ENCODE peak calls at places on chromosomes 1 and 21, in four cellular contexts. T is mammary epithelial cell, F is endothelial cell of umbilical vein, H is K562. S is an unnamed sample.

GRCh38 chr1:117656202-117656641 is 50.4 kb downstream of the TENT5C start:
- DNase-seq in H (no peak), F (no peak), T (no peak), S (no peak)

GRCh38 chr1:184407816-184408510 is 21.1 kb downstream of the C1orf21 start:
- DNase-seq in H (no peak), F (no peak), T (no peak), S (no peak)

GRCh38 chr1:197314672-197315071 is 46.6 kb downstream of the CRB1 start:
- DNase-seq in F (no peak), H (no peak), T (no peak), S (no peak)

GRCh38 chr1:203629509-203630082 is 3.0 kb downstream of the ATP2B4 start:
- DNase-seq in F (peak), H (peak), T (no peak), S (peak)

GRCh38 chr1:935751-936231 is 12.1 kb downstream of the SAMD11 start:
- DNase-seq in H (peak), T (no peak), F (no peak), S (peak)

GRCh38 chr1:159055181-159055621 is 21.4 kb downstream of the AIM2 start:
- DNase-seq in T (peak), H (no peak), F (no peak), S (no peak)

GRCh38 chr1:201016211-201016651 is 7.3 kb downstream of the KIF21B start:
- DNase-seq in T (no peak), H (peak), F (peak), S (peak)

GRCh38 chr1:232426801-232427200 is 203.1 kb downstream of the SIPA1L2 start:
- DNase-seq in F (peak), H (no peak), T (no peak), S (no peak)

GRCh38 chr1:63073530-63074306 is 248.6 kb upstream of the FOXD3 start:
- DNase-seq in H (no peak), T (no peak), F (no peak), S (peak)

GRCh38 chr1:172278478-172278877 is 142.0 kb upstream of the C1orf105 start:
- DNase-seq in H (no peak), T (peak), F (no peak), S (peak)

GRCh38 chr21:27024316-27024715 is 57.4 kb upstream of the ADAMTS5 start:
- DNase-seq in F (no peak), H (no peak), T (no peak), S (no peak)

GRCh38 chr1:175520186-175520585 is 223.2 kb downstream of the TNR start:
- DNase-seq in F (peak), H (no peak), T (peak), S (no peak)

GRCh38 chr1:112165375-112165774 is 175.9 kb upstream of the KCND3 start:
- DNase-seq in T (no peak), F (no peak), H (no peak), S (no peak)

GRCh38 chr1:89808429-89809117 is 12.3 kb upstream of the LRRC8D start:
- DNase-seq in H (no peak), T (peak), F (no peak), S (peak)

GRCh38 chr1:244011251-244011650 is 39.8 kb upstream of the ZBTB18 start:
- DNase-seq in H (no peak), F (peak), T (no peak), S (no peak)

GRCh38 chr21:42845296-42845965 is 33.9 kb downstream of the WDR4 start:
- DNase-seq in T (no peak), F (peak), H (no peak), S (no peak)

GRCh38 chr21:34367320-34367935 is 3.6 kb downstream of the KCNE2 start:
- DNase-seq in F (peak), T (peak), H (no peak), S (peak)

GRCh38 chr1:41455479-41456271 is 28.8 kb downstream of the EDN2 start:
- DNase-seq in F (no peak), T (peak), H (no peak), S (peak)

GRCh38 chr1:244874974-244875579 is 10.7 kb upstream of the HNRNPU start:
- DNase-seq in F (no peak), T (no peak), H (no peak), S (no peak)

GRCh38 chr21:36749935-36750578 is 51.1 kb downstream of the SIM2 start:
- DNase-seq in H (no peak), F (no peak), T (no peak), S (peak)

GRCh38 chr21:36747815-36748381 is 49.0 kb downstream of the SIM2 start:
- DNase-seq in F (peak), H (peak), T (no peak), S (peak)

GRCh38 chr21:36744560-36745231 is 45.8 kb downstream of the SIM2 start:
- DNase-seq in F (no peak), T (no peak), H (no peak), S (no peak)

GRCh38 chr21:36745459-36745858 is 46.5 kb downstream of the SIM2 start:
- DNase-seq in F (no peak), T (no peak), H (no peak), S (no peak)

DNA sequence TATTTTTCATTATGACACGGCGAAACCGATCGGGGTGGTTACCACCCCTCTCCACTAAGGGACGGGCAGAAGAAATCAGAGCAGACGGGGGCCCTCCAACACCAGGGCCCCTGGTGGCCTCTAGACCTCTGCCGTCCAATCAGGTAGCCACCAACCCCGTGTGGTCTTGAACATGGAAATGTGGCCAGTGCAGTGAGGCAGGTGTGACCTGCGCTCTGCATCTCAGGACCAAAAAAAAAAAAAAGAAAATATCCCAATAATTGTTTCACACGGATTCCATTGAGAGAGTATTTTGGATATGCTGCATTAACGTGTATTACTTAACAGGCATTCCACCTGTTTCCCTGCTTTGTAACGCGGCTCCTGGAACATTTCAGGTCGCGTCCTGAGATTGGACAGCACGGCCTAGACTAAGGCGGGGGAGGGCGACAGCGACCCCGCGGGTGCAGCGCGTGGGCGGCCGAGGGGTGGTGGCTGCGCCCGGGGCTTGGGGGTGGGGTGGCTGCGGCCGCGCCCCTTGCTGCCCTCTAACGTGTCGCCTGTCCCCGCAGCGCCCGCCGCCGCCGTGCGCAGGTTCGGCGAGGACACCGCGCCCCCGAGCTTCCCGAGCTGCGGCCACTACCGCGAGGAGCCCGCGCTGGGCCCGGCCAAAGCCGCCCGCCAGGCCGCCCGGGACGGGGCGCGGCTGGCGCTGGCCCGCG is 48.3 kb downstream of the SIM2 start:
- DNase-seq in H (peak), T (no peak), F (no peak), S (no peak)
- H3K4me2 ChIP-seq in H (peak), T (peak), F (peak), S (peak)

GRCh38 chr1:30685796-30686165 is 37.6 kb downstream of the MATN1 start:
- DNase-seq in H (no peak), F (no peak), T (no peak), S (no peak)
- H3K4me3 ChIP-seq in H (no peak), F (no peak), T (no peak), S (no peak)

GRCh38 chr1:204688007-204688406 is 2.5 kb upstream of the LRRN2 start:
- DNase-seq in F (no peak), H (no peak), T (no peak), S (no peak)

GRCh38 chr1:204684206-204684536 is 1.4 kb downstream of the LRRN2 start:
- DNase-seq in F (no peak), H (no peak), T (no peak), S (no peak)

GRCh38 chr1:204684551-204685235 is 845 bp downstream of the LRRN2 start:
- DNase-seq in H (peak), F (no peak), T (no peak), S (no peak)

GRCh38 chr1:204683284-204684205 is 2.0 kb downstream of the LRRN2 start:
- DNase-seq in T (no peak), H (no peak), F (no peak), S (no peak)

DNA sequence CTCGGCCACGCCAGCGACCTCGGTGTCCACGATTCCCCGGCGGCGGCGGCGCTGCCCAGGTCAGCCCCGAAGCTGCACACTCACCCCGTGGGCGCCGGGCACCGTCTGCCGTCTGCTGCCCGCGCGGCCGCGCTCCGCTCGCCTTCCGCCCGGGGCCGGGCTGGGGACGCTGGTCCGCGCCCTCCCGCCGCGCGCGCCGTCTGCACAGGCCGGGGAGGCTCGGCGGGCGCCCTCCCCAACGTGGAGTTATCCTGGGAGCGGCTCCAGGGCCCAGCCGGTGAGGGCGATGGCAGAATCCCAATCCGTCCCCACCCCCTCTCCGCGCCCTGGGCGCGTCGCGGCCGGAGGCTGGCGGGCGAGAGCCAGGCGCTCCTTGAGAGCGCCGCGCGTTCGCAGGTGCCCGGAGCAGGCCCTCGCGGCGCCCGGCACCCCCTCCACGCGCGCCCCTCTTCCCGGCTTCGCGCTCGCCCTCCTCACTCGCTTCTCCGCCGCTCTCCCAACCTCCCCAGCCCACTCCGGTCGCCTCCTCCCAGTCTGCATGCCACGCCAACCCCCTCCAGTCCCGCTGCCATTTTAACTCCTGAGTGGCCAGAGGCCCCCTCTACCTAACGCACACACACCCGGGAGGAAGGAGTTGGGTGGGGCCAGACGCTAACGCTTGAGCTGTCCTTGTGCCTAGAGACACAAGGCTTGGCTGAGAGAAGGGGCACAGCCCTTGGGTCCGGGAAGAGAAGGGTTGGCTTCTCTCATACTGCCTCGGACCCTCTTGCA is at the start of gene LRRN2:
- DNase-seq in T (no peak), H (no peak), F (no peak), S (peak)
- TF ChIP-seq EZH2 in T (no peak), H (no peak), F (peak), S (no peak)

GRCh38 chr21:29311802-29312201 is 13.1 kb downstream of the BACH1 start:
- DNase-seq in F (no peak), T (no peak), H (no peak), S (no peak)
- H3K4me2 ChIP-seq in F (no peak), T (no peak), H (no peak), S (no peak)

GRCh38 chr1:94543003-94543402 is 1.4 kb upstream of the F3 start:
- DNase-seq in F (peak), H (no peak), T (peak), S (no peak)
- H3K4me3 ChIP-seq in F (no peak), H (no peak), T (peak), S (peak)

DNA sequence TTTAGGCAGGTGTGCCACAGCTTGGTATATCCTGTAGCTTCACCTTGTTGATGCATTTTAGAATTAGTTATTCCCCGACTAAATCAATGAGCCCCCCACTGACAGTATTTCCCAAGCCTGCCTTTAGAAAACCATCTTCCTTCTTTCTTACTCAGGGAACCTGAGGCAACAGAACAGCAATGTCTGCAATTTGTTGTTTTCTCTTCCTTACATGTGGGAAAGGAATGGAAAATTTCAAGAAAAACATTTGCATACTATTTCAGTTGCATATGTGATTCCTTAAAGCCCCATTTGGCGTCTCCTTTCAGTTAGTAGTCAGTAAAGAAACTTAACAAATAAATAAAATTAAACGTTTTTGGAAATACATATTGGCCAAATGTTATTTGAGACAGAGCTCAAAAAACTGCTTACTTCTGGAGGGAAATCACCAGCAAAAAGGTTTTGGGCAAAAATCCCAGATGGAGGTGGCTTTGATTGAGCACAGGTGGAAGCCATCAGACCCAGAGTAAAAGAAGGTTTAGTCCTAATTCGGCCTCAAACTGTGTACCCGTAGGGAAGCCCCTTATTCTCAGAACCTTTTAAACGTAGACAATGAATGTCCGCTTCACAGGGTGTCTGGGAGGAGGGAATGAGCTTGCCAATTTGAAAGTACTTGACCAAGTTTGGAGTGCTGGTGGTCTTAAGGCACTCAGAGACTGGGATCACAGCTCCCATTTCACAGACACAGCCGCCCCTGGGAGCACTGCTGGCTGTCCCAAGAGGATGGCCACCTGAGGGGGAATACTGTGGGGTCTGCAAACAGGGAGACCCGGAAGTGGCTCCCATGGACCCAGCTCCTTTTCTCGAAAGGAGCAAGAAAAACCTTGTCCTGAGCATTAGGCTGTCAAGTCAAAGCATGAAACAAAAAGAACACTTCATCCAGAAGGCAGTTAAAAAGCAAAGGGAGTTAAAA is 9.4 kb downstream of the LHX4 start:
- DNase-seq in T (no peak), H (no peak), F (no peak), S (no peak)
- TF ChIP-seq EZH2 in T (peak), H (no peak), F (peak), S (no peak)